ENCODE peak calls at places on chromosome 17, in six cellular contexts. One of them, this sample, is unnamed.

GRCh38 chr17:10197362-10197720 is 1.1 kb downstream of the GAS7 start:
- DNase-seq in mesothelial cell of epicardium: no peak
- DNase-seq in B cell: no peak
- DNase-seq in AG09319: no peak
- DNase-seq in WTC11: no peak
- DNase-seq in CD8-positive, alpha-beta T cell: no peak
- DNase-seq in this sample: no peak

GRCh38 chr17:33292981-33293867 is at the start of gene ASIC2:
- DNase-seq in mesothelial cell of epicardium: peak; percentile 36
- DNase-seq in B cell: no peak
- DNase-seq in AG09319: no peak
- DNase-seq in WTC11: peak; percentile 68
- DNase-seq in CD8-positive, alpha-beta T cell: no peak
- DNase-seq in this sample: peak; percentile 25

GRCh38 chr17:43860077-43860725 is 13.2 kb downstream of the CD300LG start:
- DNase-seq in mesothelial cell of epicardium: no peak
- DNase-seq in B cell: no peak
- DNase-seq in AG09319: no peak
- DNase-seq in WTC11: no peak
- DNase-seq in CD8-positive, alpha-beta T cell: no peak
- DNase-seq in this sample: no peak

GRCh38 chr17:32518856-32519768 is 32.3 kb downstream of the CDK5R1 start:
- DNase-seq in mesothelial cell of epicardium: peak; percentile 65
- DNase-seq in B cell: peak; percentile 73
- DNase-seq in AG09319: no peak
- DNase-seq in WTC11: peak; percentile 86
- DNase-seq in CD8-positive, alpha-beta T cell: peak; percentile 76
- DNase-seq in this sample: peak; percentile 57

GRCh38 chr17:80969674-80970043 is 22.0 kb upstream of the CHMP6 start:
- DNase-seq in mesothelial cell of epicardium: no peak
- DNase-seq in B cell: no peak
- DNase-seq in AG09319: no peak
- DNase-seq in WTC11: no peak
- DNase-seq in CD8-positive, alpha-beta T cell: no peak
- DNase-seq in this sample: no peak

GRCh38 chr17:4968166-4968915 is 724 bp upstream of the SPAG7 start:
- DNase-seq in mesothelial cell of epicardium: no peak
- DNase-seq in B cell: no peak
- DNase-seq in AG09319: no peak
- DNase-seq in WTC11: peak; percentile 36
- DNase-seq in CD8-positive, alpha-beta T cell: peak; percentile 30
- DNase-seq in this sample: peak; percentile 28

GRCh38 chr17:17420561-17421269 is 56.1 kb upstream of the MED9 start:
- DNase-seq in mesothelial cell of epicardium: no peak
- DNase-seq in B cell: no peak
- DNase-seq in AG09319: peak; percentile 79
- DNase-seq in WTC11: no peak
- DNase-seq in CD8-positive, alpha-beta T cell: no peak
- DNase-seq in this sample: no peak

GRCh38 chr17:49407981-49408501 is 6.6 kb downstream of the PHB1 start:
- DNase-seq in mesothelial cell of epicardium: peak; percentile 63
- DNase-seq in B cell: peak; percentile 88
- DNase-seq in AG09319: peak; percentile 11
- DNase-seq in WTC11: peak; percentile 91
- DNase-seq in CD8-positive, alpha-beta T cell: peak; percentile 85
- DNase-seq in this sample: peak; percentile 87

GRCh38 chr17:19785854-19786253 is 37.8 kb upstream of the ALDH3A1 start:
- DNase-seq in mesothelial cell of epicardium: no peak
- DNase-seq in B cell: no peak
- DNase-seq in AG09319: no peak
- DNase-seq in WTC11: peak; percentile 35
- DNase-seq in CD8-positive, alpha-beta T cell: no peak
- DNase-seq in this sample: no peak
- TF ChIP-seq CTCF in mesothelial cell of epicardium: no peak
- TF ChIP-seq CTCF in B cell: no peak
- TF ChIP-seq CTCF in AG09319: no peak
- TF ChIP-seq CTCF in WTC11: no peak
- TF ChIP-seq CTCF in CD8-positive, alpha-beta T cell: no peak
- TF ChIP-seq CTCF in this sample: no peak

GRCh38 chr17:70808596-70808995 is 639.3 kb downstream of the KCNJ2 start:
- DNase-seq in mesothelial cell of epicardium: no peak
- DNase-seq in B cell: no peak
- DNase-seq in AG09319: no peak
- DNase-seq in WTC11: no peak
- DNase-seq in CD8-positive, alpha-beta T cell: no peak
- DNase-seq in this sample: no peak
- TF ChIP-seq CTCF in mesothelial cell of epicardium: no peak
- TF ChIP-seq CTCF in B cell: no peak
- TF ChIP-seq CTCF in AG09319: no peak
- TF ChIP-seq CTCF in WTC11: peak; percentile 42
- TF ChIP-seq CTCF in CD8-positive, alpha-beta T cell: no peak
- TF ChIP-seq CTCF in this sample: peak; percentile 32

DNA sequence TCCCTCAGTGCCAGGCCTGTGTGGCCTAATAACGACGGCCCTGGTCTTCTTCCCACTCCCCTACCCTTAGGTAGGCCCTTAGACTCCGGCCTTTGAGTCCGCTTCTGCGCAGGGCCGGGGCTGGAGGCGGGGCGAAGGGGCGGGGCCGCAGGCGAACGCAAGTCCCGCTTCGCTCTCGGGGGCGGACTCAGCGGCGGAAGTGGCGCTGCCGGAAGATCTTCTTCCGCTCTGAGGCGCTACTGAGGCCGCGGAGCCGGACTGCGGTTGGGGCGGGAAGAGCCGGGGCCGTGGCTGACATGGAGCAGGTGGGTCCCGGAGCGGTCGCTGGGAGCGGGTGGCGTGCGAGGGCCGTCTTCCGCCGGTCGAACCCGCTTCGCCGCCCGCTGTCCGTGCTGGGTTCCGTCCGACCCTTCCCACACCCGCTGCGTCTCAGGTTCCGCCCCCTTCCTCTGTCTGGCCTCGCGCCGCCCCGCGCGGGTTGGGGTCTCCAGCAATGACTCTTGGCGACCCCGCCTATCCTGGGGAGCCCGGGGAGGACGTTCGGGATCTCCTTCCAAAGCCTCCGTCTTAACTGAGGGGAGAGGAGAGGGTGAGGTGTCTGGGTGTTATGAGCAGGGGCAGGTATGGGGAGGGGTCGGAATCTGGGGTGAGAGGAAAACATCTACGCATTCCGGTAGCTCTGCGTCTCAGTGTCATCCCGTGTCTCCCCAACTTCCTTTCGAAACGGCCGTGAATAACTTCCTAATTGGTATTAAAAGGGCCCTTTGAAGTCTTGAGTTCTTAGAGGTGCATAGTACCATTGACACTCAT is at the start of gene STARD3:
- DNase-seq in mesothelial cell of epicardium: peak; percentile 83
- DNase-seq in B cell: peak; percentile 94
- DNase-seq in AG09319: peak; percentile 72
- DNase-seq in WTC11: peak; percentile 94
- DNase-seq in CD8-positive, alpha-beta T cell: peak; percentile 91
- DNase-seq in this sample: peak; percentile 79
- TF ChIP-seq CTCF in mesothelial cell of epicardium: no peak
- TF ChIP-seq CTCF in B cell: no peak
- TF ChIP-seq CTCF in AG09319: no peak
- TF ChIP-seq CTCF in WTC11: no peak
- TF ChIP-seq CTCF in CD8-positive, alpha-beta T cell: no peak
- TF ChIP-seq CTCF in this sample: no peak

GRCh38 chr17:36948717-36949460 is at the start of gene AATF:
- DNase-seq in mesothelial cell of epicardium: peak; percentile 92
- DNase-seq in B cell: peak; percentile 99
- DNase-seq in AG09319: peak; percentile 85
- DNase-seq in WTC11: peak; percentile 96
- DNase-seq in CD8-positive, alpha-beta T cell: peak; percentile 96
- DNase-seq in this sample: peak; percentile 96

GRCh38 chr17:36950027-36950426 is 1.3 kb downstream of the AATF start:
- DNase-seq in mesothelial cell of epicardium: no peak
- DNase-seq in B cell: no peak
- DNase-seq in AG09319: no peak
- DNase-seq in WTC11: no peak
- DNase-seq in CD8-positive, alpha-beta T cell: no peak
- DNase-seq in this sample: no peak

GRCh38 chr17:36951390-36951789 is 2.6 kb downstream of the AATF start:
- DNase-seq in mesothelial cell of epicardium: no peak
- DNase-seq in B cell: no peak
- DNase-seq in AG09319: no peak
- DNase-seq in WTC11: no peak
- DNase-seq in CD8-positive, alpha-beta T cell: no peak
- DNase-seq in this sample: no peak

GRCh38 chr17:36947922-36948716 is 635 bp upstream of the AATF start:
- DNase-seq in mesothelial cell of epicardium: no peak
- DNase-seq in B cell: no peak
- DNase-seq in AG09319: no peak
- DNase-seq in WTC11: no peak
- DNase-seq in CD8-positive, alpha-beta T cell: no peak
- DNase-seq in this sample: no peak

GRCh38 chr17:36949461-36949927 is 740 bp downstream of the AATF start:
- DNase-seq in mesothelial cell of epicardium: no peak
- DNase-seq in B cell: no peak
- DNase-seq in AG09319: no peak
- DNase-seq in WTC11: no peak
- DNase-seq in CD8-positive, alpha-beta T cell: no peak
- DNase-seq in this sample: no peak
- TF ChIP-seq CTCF in mesothelial cell of epicardium: no peak
- TF ChIP-seq CTCF in B cell: no peak
- TF ChIP-seq CTCF in AG09319: no peak
- TF ChIP-seq CTCF in WTC11: no peak
- TF ChIP-seq CTCF in CD8-positive, alpha-beta T cell: no peak
- TF ChIP-seq CTCF in this sample: no peak

GRCh38 chr17:37393352-37393751 is 13.3 kb downstream of the ACACA start:
- DNase-seq in mesothelial cell of epicardium: no peak
- DNase-seq in B cell: no peak
- DNase-seq in AG09319: no peak
- DNase-seq in WTC11: no peak
- DNase-seq in CD8-positive, alpha-beta T cell: no peak
- DNase-seq in this sample: no peak
- TF ChIP-seq CTCF in mesothelial cell of epicardium: no peak
- TF ChIP-seq CTCF in B cell: no peak
- TF ChIP-seq CTCF in AG09319: no peak
- TF ChIP-seq CTCF in WTC11: no peak
- TF ChIP-seq CTCF in CD8-positive, alpha-beta T cell: no peak
- TF ChIP-seq CTCF in this sample: no peak

GRCh38 chr17:48262982-48263586 is 155.5 kb downstream of the SNX11 start:
- DNase-seq in mesothelial cell of epicardium: no peak
- DNase-seq in B cell: no peak
- DNase-seq in AG09319: no peak
- DNase-seq in WTC11: no peak
- DNase-seq in CD8-positive, alpha-beta T cell: no peak
- DNase-seq in this sample: no peak
- TF ChIP-seq CTCF in mesothelial cell of epicardium: peak; percentile 68
- TF ChIP-seq CTCF in B cell: peak; percentile 59
- TF ChIP-seq CTCF in AG09319: peak; percentile 24
- TF ChIP-seq CTCF in WTC11: no peak
- TF ChIP-seq CTCF in CD8-positive, alpha-beta T cell: peak; percentile 47
- TF ChIP-seq CTCF in this sample: peak; percentile 56

GRCh38 chr17:28993645-28994426 is 12.0 kb downstream of the SEZ6 start:
- DNase-seq in mesothelial cell of epicardium: no peak
- DNase-seq in B cell: no peak
- DNase-seq in AG09319: no peak
- DNase-seq in WTC11: no peak
- DNase-seq in CD8-positive, alpha-beta T cell: no peak
- DNase-seq in this sample: no peak

GRCh38 chr17:28997811-28998210 is 8.0 kb downstream of the SEZ6 start:
- DNase-seq in mesothelial cell of epicardium: no peak
- DNase-seq in B cell: no peak
- DNase-seq in AG09319: no peak
- DNase-seq in WTC11: no peak
- DNase-seq in CD8-positive, alpha-beta T cell: no peak
- DNase-seq in this sample: no peak

GRCh38 chr17:28999216-28999615 is 6.6 kb downstream of the SEZ6 start:
- DNase-seq in mesothelial cell of epicardium: no peak
- DNase-seq in B cell: no peak
- DNase-seq in AG09319: no peak
- DNase-seq in WTC11: no peak
- DNase-seq in CD8-positive, alpha-beta T cell: no peak
- DNase-seq in this sample: no peak

GRCh38 chr17:28993013-28993600 is 12.7 kb downstream of the SEZ6 start:
- DNase-seq in mesothelial cell of epicardium: no peak
- DNase-seq in B cell: no peak
- DNase-seq in AG09319: no peak
- DNase-seq in WTC11: no peak
- DNase-seq in CD8-positive, alpha-beta T cell: no peak
- DNase-seq in this sample: no peak

DNA sequence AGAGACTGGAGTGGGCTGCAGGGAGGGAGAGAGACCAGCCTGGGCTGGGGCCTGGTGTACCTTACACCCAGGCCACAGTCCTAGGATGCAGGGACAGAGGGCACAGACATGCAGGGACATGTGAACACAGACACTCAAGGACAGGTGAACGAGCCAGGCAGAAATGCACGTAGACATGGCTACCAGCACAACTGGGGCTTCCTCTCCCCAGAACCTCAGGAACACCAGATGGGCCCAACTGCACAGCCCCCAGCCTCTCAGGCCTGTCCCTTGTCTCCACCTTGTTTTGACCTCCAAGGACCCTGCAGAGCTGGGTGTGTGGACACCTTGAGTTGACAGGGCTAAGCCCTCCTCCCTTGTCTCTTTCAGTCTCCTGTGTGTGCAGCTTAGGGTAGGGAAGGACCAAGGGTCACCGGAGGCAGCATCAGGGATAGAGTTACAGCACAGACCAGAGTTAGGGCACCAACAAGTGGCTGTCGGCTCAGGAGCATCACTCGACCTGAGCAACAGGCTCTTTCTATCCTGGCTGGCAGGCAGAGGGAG is 9.2 kb downstream of the SEZ6 start:
- DNase-seq in mesothelial cell of epicardium: no peak
- DNase-seq in B cell: no peak
- DNase-seq in AG09319: no peak
- DNase-seq in WTC11: no peak
- DNase-seq in CD8-positive, alpha-beta T cell: no peak
- DNase-seq in this sample: no peak
- TF ChIP-seq CTCF in mesothelial cell of epicardium: no peak
- TF ChIP-seq CTCF in B cell: no peak
- TF ChIP-seq CTCF in AG09319: no peak
- TF ChIP-seq CTCF in WTC11: no peak
- TF ChIP-seq CTCF in CD8-positive, alpha-beta T cell: no peak
- TF ChIP-seq CTCF in this sample: no peak

GRCh38 chr17:79927136-79927661 is 88.0 kb upstream of the CBX4 start:
- DNase-seq in mesothelial cell of epicardium: no peak
- DNase-seq in B cell: no peak
- DNase-seq in AG09319: no peak
- DNase-seq in WTC11: no peak
- DNase-seq in CD8-positive, alpha-beta T cell: no peak
- DNase-seq in this sample: no peak
- TF ChIP-seq CTCF in mesothelial cell of epicardium: no peak
- TF ChIP-seq CTCF in B cell: no peak
- TF ChIP-seq CTCF in AG09319: no peak
- TF ChIP-seq CTCF in WTC11: no peak
- TF ChIP-seq CTCF in CD8-positive, alpha-beta T cell: no peak
- TF ChIP-seq CTCF in this sample: no peak

GRCh38 chr17:20771104-20771503 is 191.6 kb downstream of the CDRT15L2 start:
- DNase-seq in mesothelial cell of epicardium: no peak
- DNase-seq in B cell: no peak
- DNase-seq in AG09319: no peak
- DNase-seq in WTC11: no peak
- DNase-seq in CD8-positive, alpha-beta T cell: no peak
- DNase-seq in this sample: no peak
- TF ChIP-seq CTCF in mesothelial cell of epicardium: no peak
- TF ChIP-seq CTCF in B cell: no peak
- TF ChIP-seq CTCF in AG09319: no peak
- TF ChIP-seq CTCF in WTC11: no peak
- TF ChIP-seq CTCF in CD8-positive, alpha-beta T cell: no peak
- TF ChIP-seq CTCF in this sample: no peak

This sample was measured in progenitor cell of endocrine pancreas.